ENCODE peak calls at places on chromosome 6, in ten cellular contexts. J, Y, L, I, A, D, P, B, G and V are unnamed samples.

GRCh38 chr6:33213166-33213988 is 5.1 kb downstream of the RING1 start:
- DNase-seq in L (no peak), D (no peak), A (no peak), I (no peak), J (no peak), Y (no peak), P (no peak), B (no peak), G (no peak), V (no peak)

GRCh38 chr6:169240125-169240524 is 13.5 kb downstream of the THBS2 start:
- DNase-seq in L (no peak), B (no peak), J (no peak), Y (no peak), P (no peak), I (no peak), G (no peak), D (no peak), A (no peak), V (no peak)

GRCh38 chr6:131015630-131016263 is 47.3 kb downstream of the EPB41L2 start:
- DNase-seq in A (no peak), G (peak), B (no peak), D (no peak), J (no peak), I (no peak), Y (no peak), L (no peak), P (no peak), V (peak)

GRCh38 chr6:119297049-119297448 is 52.5 kb downstream of the MAN1A1 start:
- DNase-seq in I (no peak), P (no peak), J (no peak), B (no peak), D (no peak), L (no peak), G (no peak), A (no peak), Y (no peak), V (no peak)

GRCh38 chr6:47083586-47084047 is 41.5 kb upstream of the ADGRF1 start:
- DNase-seq in G (peak), A (peak), D (peak), P (no peak), L (peak), I (no peak), J (peak), Y (peak), B (peak), V (peak)

GRCh38 chr6:163343609-163344008 is 70.9 kb upstream of the QKI start:
- DNase-seq in D (no peak), I (no peak), G (no peak), J (no peak), L (no peak), P (no peak), A (no peak), B (no peak), Y (no peak), V (no peak)

GRCh38 chr6:141418076-141418475 is 714.6 kb upstream of the GJE1 start:
- DNase-seq in J (no peak), I (no peak), D (no peak), A (no peak), Y (no peak), P (no peak), B (no peak), L (no peak), G (no peak), V (no peak)

GRCh38 chr6:93790976-93791375 is 371.6 kb upstream of the EPHA7 start:
- DNase-seq in L (no peak), G (no peak), D (no peak), Y (no peak), J (no peak), B (no peak), I (no peak), A (no peak), P (no peak), V (no peak)

GRCh38 chr6:136031982-136032381 is 180.5 kb downstream of the PDE7B start:
- DNase-seq in L (no peak), A (no peak), P (no peak), D (no peak), I (peak), G (peak), Y (no peak), J (no peak), B (no peak), V (peak)

GRCh38 chr6:104689551-104690205 is 170.0 kb downstream of the HACE1 start:
- DNase-seq in J (no peak), B (no peak), Y (no peak), P (no peak), A (no peak), G (peak), L (no peak), I (peak), D (no peak), V (no peak)

GRCh38 chr6:28380381-28380780 is 19.2 kb downstream of the ZSCAN12 start:
- DNase-seq in Y (no peak), D (no peak), A (no peak), I (no peak), L (no peak), J (no peak), G (peak), P (no peak), B (no peak), V (no peak)

GRCh38 chr6:81753709-81754678 is 1.5 kb upstream of the TENT5A start:
- DNase-seq in G (peak), L (no peak), D (peak), A (peak), J (peak), B (peak), Y (peak), P (peak), I (peak), V (peak)

GRCh38 chr6:36818741-36819140 is 20.5 kb downstream of the CPNE5 start:
- DNase-seq in Y (no peak), D (no peak), B (no peak), A (no peak), L (no peak), P (no peak), J (no peak), I (no peak), G (no peak), V (no peak)

GRCh38 chr6:68990313-68990712 is 355.2 kb downstream of the ADGRB3 start:
- DNase-seq in P (no peak), D (no peak), J (no peak), G (no peak), B (no peak), L (no peak), I (no peak), Y (no peak), A (no peak), V (no peak)

GRCh38 chr6:135858941-135859340 is 7.4 kb downstream of the PDE7B start:
- DNase-seq in J (no peak), Y (no peak), D (no peak), L (no peak), G (no peak), A (no peak), I (no peak), B (no peak), P (no peak), V (no peak)

GRCh38 chr6:129643968-129644367 is 66.0 kb downstream of the ARHGAP18 start:
- DNase-seq in D (no peak), Y (no peak), L (no peak), G (peak), B (no peak), J (no peak), P (no peak), I (no peak), A (no peak), V (no peak)

GRCh38 chr6:34665019-34665418 is 31.5 kb downstream of the ILRUN start:
- DNase-seq in A (no peak), P (no peak), G (no peak), I (no peak), J (no peak), L (no peak), Y (no peak), B (no peak), D (no peak), V (no peak)

GRCh38 chr6:154241570-154241969 is 115.0 kb downstream of the IPCEF1 start:
- DNase-seq in B (no peak), J (no peak), L (no peak), D (no peak), A (no peak), P (no peak), G (peak), I (no peak), Y (no peak), V (no peak)
- H3K27ac ChIP-seq in B (no peak), J (no peak), L (no peak), D (no peak), A (no peak), P (no peak), G (no peak), I (no peak), Y (no peak), V (no peak)

DNA sequence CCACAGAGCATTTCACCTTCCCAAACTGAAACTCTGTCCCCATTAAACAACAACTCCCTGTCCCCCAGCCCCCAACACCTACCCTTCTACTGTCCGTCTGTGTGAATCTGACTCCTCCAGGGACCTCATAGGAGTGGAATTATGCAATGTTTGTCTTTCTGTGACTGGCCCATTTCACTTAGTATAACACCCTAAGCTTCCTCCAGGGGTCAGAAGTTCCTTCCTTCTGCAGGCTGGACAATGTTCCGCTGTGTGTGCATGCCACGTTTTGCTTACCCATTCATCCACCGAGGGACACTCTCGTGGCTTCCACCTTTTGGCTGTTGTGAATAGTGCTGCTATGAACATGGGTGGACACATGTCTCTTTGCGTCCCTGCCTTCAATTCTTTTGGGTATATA is 37.6 kb upstream of the MPC1 start:
- DNase-seq in P (no peak), L (no peak), D (no peak), Y (no peak), A (no peak), J (no peak), G (peak), B (no peak), I (no peak), V (no peak)
- TF ChIP-seq CTCF in P (no peak), L (no peak), D (no peak), Y (no peak), A (no peak), J (peak), G (peak), B (no peak), I (no peak), V (no peak)

DNA sequence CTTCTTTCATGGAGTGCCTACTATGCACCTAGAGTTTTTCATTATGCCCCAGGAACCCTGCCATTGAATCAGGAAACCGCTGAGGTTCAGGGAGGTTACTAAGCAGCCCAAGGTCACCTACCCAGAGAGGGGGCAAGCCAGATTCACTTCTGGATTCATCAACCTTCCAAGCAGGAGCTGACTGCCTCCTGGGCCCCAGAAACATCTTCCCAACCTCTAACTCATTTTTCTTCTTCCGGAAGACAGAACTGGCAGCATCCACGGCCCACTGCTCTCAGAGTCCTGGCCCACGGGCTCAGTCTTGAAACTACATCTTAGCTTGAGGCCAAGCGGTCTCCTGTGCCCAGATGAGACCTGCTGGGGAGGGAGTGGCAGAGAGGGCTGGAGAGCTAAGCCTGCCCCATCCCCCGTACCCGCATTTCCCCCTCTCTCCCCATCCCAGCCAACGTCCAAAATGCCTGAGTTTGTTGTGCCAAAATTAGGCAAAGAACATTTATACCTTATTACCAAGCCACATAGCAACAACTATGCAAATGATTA is 281.0 kb downstream of the CDC5L start:
- DNase-seq in P (no peak), J (no peak), A (no peak), D (no peak), G (no peak), L (no peak), B (no peak), I (no peak), Y (no peak), V (no peak)
- H3K27ac ChIP-seq in P (no peak), J (no peak), A (no peak), D (no peak), G (no peak), L (no peak), B (no peak), I (no peak), Y (no peak), V (no peak)

GRCh38 chr6:11044712-11045167 is 635 bp upstream of the ELOVL2 start:
- DNase-seq in A (no peak), P (no peak), G (no peak), I (no peak), B (no peak), L (no peak), Y (no peak), J (no peak), D (no peak), V (no peak)
- TF ChIP-seq CTCF in A (peak), P (no peak), G (no peak), I (no peak), B (no peak), L (no peak), Y (no peak), J (no peak), D (no peak), V (no peak)

DNA sequence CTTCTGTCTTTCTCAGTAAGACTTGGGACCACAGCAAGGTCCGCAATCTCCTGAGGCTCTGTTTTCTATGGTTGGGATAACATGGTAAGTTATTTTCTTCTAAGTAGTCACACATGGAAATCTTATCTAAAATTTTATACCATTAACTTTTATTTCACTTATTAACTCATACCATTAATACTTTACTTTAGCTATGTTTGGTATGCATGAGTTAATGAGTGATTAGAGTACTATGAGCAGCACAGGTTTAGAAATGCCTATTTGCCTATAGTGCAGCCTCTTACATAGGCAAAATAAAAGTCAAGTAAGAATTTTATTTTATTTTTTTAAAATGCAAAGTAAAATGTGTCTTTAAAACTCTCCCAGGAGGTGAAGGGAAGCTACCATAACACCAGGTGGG is 27.3 kb downstream of the GINM1 start:
- DNase-seq in L (no peak), D (no peak), Y (no peak), I (no peak), B (no peak), J (no peak), P (no peak), A (no peak), G (no peak), V (no peak)
- H3K27ac ChIP-seq in L (no peak), D (no peak), Y (no peak), I (no peak), B (no peak), J (no peak), P (no peak), A (no peak), G (no peak), V (no peak)

DNA sequence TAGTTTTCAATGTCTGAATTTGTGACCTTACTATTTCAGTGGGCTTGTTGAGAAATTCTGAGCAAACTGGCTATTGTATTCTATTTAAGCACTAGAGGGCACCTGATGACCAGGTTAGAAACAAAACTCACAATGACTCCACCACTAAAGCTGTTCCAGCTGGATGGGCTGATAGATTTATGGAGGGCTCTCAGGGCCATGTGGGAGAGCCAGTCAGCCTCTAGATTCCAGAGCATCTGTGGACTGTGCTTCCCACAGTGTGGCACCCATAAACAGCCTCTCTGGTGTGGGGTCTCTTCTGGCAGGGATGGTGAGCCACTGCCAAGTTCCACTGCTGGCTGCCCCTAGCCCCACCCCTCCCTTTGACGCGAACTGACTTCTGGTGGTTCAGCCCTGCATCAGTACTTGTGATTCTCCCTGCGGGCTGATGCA is 29.2 kb downstream of the C6orf58 start:
- DNase-seq in Y (no peak), P (peak), G (peak), L (no peak), B (no peak), I (peak), D (no peak), A (no peak), J (no peak), V (no peak)
- TF ChIP-seq CTCF in Y (peak), P (peak), G (peak), L (peak), B (no peak), I (peak), D (no peak), A (peak), J (no peak), V (peak)

GRCh38 chr6:11429577-11429976 is 108.0 kb upstream of the TMEM170B start:
- DNase-seq in B (no peak), L (no peak), G (peak), P (no peak), A (no peak), D (no peak), Y (no peak), I (no peak), J (no peak), V (no peak)
- H3K27ac ChIP-seq in B (peak), L (no peak), G (no peak), P (no peak), A (peak), D (peak), Y (peak), I (no peak), J (peak), V (no peak)

GRCh38 chr6:109702797-109703196 is 11.7 kb downstream of the FIG4 start:
- DNase-seq in A (no peak), J (no peak), L (no peak), B (no peak), D (no peak), Y (no peak), G (no peak), I (no peak), P (no peak), V (no peak)

GRCh38 chr6:109701201-109701600 is 10.1 kb downstream of the FIG4 start:
- DNase-seq in A (no peak), Y (no peak), G (no peak), P (no peak), B (no peak), I (no peak), D (no peak), J (no peak), L (no peak), V (no peak)

GRCh38 chr6:109701774-109702173 is 10.7 kb downstream of the FIG4 start:
- DNase-seq in J (no peak), B (no peak), A (no peak), P (no peak), G (no peak), I (no peak), Y (no peak), L (no peak), D (no peak), V (no peak)

GRCh38 chr6:109706513-109706912 is 15.4 kb downstream of the FIG4 start:
- DNase-seq in Y (no peak), P (no peak), A (no peak), J (no peak), G (no peak), B (no peak), I (no peak), D (no peak), L (no peak), V (no peak)

DNA sequence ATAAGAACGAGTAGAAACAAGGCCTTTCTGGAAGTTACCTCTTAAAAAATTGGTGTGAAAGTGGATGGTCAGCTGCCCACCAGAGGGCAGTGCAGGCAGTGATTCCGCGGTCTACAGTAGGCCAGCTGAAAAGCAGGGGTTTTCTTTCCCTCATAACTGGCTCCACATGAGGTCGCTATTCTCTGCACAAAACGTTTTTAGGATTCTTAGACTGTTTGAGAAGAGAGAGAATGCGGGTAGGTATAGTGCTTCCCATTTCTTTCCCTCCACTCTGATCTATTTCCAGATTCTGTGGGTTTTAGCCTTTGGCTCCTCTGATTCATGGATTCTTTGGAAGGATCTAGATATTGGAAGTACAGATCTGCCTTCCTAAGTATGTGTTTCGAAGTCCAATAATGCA is 14.2 kb downstream of the FIG4 start:
- DNase-seq in L (peak), D (peak), I (peak), B (peak), A (peak), G (peak), P (peak), J (peak), Y (peak), V (peak)
- TF ChIP-seq CTCF in L (peak), D (peak), I (peak), B (peak), A (peak), G (peak), P (peak), J (peak), Y (peak), V (peak)